ENCODE peak calls at places on chromosomes 6 and 20, in six cellular contexts. O, Q, T, W, E and D are unnamed samples.

GRCh38 chr6:34487536-34487935 is 21.7 kb downstream of the PACSIN1 start:
- DNase-seq in O (no peak), Q (no peak), T (no peak), W (no peak), E (no peak), D (no peak)

GRCh38 chr20:49795125-49795424 is 17.6 kb upstream of the SLC9A8 start:
- DNase-seq in O (no peak), Q (no peak), T (no peak), W (no peak), E (peak), D (no peak)

GRCh38 chr6:56540950-56541600 is 101.6 kb downstream of the DST start:
- DNase-seq in O (peak), Q (no peak), T (no peak), W (peak), E (no peak), D (no peak)

GRCh38 chr6:24458937-24459336 is 30.4 kb downstream of the GPLD1 start:
- DNase-seq in O (no peak), Q (no peak), T (peak), W (no peak), E (no peak), D (no peak)

GRCh38 chr20:31990958-31991705 is 19.1 kb upstream of the CCM2L start:
- DNase-seq in O (no peak), Q (no peak), T (no peak), W (no peak), E (no peak), D (no peak)

GRCh38 chr6:162198925-162199324 is 528.6 kb downstream of the PRKN start:
- DNase-seq in O (no peak), Q (no peak), T (no peak), W (peak), E (peak), D (no peak)

GRCh38 chr6:169839493-169839892 is 88.1 kb downstream of the ERMARD start:
- DNase-seq in O (no peak), Q (no peak), T (no peak), W (no peak), E (no peak), D (no peak)

GRCh38 chr20:50519036-50519780 is 9.0 kb downstream of the PTPN1 start:
- DNase-seq in O (no peak), Q (no peak), T (no peak), W (no peak), E (no peak), D (peak)

GRCh38 chr6:48765352-48765961 is 654.5 kb upstream of the PTCHD4 start:
- DNase-seq in O (peak), Q (no peak), T (peak), W (peak), E (peak), D (peak)

GRCh38 chr20:38127011-38127621 is 38.0 kb downstream of the TGM2 start:
- DNase-seq in O (peak), Q (no peak), T (peak), W (no peak), E (no peak), D (peak)

GRCh38 chr6:80872194-80872950 is 765.9 kb downstream of the BCKDHB start:
- DNase-seq in O (no peak), Q (no peak), T (no peak), W (no peak), E (no peak), D (no peak)

GRCh38 chr20:21322921-21323321 is 19.8 kb downstream of the XRN2 start:
- DNase-seq in O (no peak), Q (no peak), T (peak), W (no peak), E (peak), D (no peak)

GRCh38 chr20:25209400-25209799 is 13.9 kb downstream of the ENTPD6 start:
- DNase-seq in O (no peak), Q (no peak), T (no peak), W (no peak), E (no peak), D (no peak)

GRCh38 chr6:1362643-1363042 is 26.7 kb upstream of the FOXF2 start:
- DNase-seq in O (no peak), Q (no peak), T (no peak), W (no peak), E (no peak), D (no peak)
- H3K4me3 ChIP-seq in O (no peak), Q (no peak), T (no peak), W (no peak), E (no peak), D (no peak)

DNA sequence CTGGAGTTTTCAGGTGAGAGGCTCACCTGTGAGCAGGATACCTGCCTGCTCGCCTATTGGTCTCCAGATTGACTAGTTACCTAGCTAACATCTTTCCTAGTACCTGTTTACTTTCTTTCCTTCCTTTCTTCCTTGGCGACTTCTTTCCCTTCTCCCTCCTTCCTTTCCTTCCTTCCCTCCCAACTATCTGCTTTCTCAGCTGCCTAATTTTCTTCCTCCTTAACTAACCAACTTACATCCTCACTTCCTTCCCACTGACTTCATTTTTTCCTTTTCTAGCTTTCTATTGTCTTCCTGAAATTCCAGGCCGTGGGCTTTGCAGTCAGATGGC is 285 bp downstream of the SGK2 start:
- DNase-seq in O (no peak), Q (no peak), T (no peak), W (no peak), E (no peak), D (no peak)
- H3K9ac ChIP-seq in O (peak), Q (no peak), T (no peak), W (peak), E (no peak), D (peak)

GRCh38 chr6:111802720-111803119 is 70.5 kb downstream of the FYN start:
- DNase-seq in O (no peak), Q (no peak), T (no peak), W (no peak), E (no peak), D (no peak)

GRCh38 chr6:111798281-111798725 is 74.9 kb downstream of the FYN start:
- DNase-seq in O (peak), Q (no peak), T (no peak), W (peak), E (no peak), D (peak)

GRCh38 chr6:111800821-111801220 is 72.4 kb downstream of the FYN start:
- DNase-seq in O (peak), Q (no peak), T (no peak), W (no peak), E (no peak), D (no peak)

GRCh38 chr6:111799576-111800467 is 73.4 kb downstream of the FYN start:
- DNase-seq in O (no peak), Q (no peak), T (no peak), W (no peak), E (no peak), D (no peak)

GRCh38 chr6:111800468-111800760 is 72.8 kb downstream of the FYN start:
- DNase-seq in O (no peak), Q (no peak), T (no peak), W (no peak), E (no peak), D (no peak)
- H3K4me3 ChIP-seq in O (no peak), Q (no peak), T (no peak), W (no peak), E (no peak), D (no peak)

GRCh38 chr6:36029464-36029863 is 1.9 kb downstream of the MAPK14 start:
- DNase-seq in O (peak), Q (no peak), T (peak), W (peak), E (no peak), D (peak)
- H3K9ac ChIP-seq in O (peak), Q (peak), T (peak), W (peak), E (peak), D (peak)

GRCh38 chr6:27726620-27727023 is 185.6 kb downstream of the OR2B2 start:
- DNase-seq in O (peak), Q (no peak), T (peak), W (peak), E (peak), D (peak)
- H3K4me3 ChIP-seq in O (no peak), Q (no peak), T (no peak), W (no peak), E (no peak), D (no peak)

GRCh38 chr6:84773133-84773430 is 8.7 kb upstream of the TBX18 start:
- DNase-seq in O (no peak), Q (no peak), T (no peak), W (no peak), E (peak), D (no peak)

GRCh38 chr6:84774174-84775158 is 10.1 kb upstream of the TBX18 start:
- DNase-seq in O (no peak), Q (no peak), T (peak), W (no peak), E (peak), D (peak)

GRCh38 chr6:84771732-84772131 is 7.3 kb upstream of the TBX18 start:
- DNase-seq in O (no peak), Q (no peak), T (no peak), W (no peak), E (peak), D (no peak)

GRCh38 chr6:84773431-84774173 is 9.2 kb upstream of the TBX18 start:
- DNase-seq in O (no peak), Q (no peak), T (peak), W (no peak), E (peak), D (peak)

GRCh38 chr6:84772428-84773132 is 8.2 kb upstream of the TBX18 start:
- DNase-seq in O (no peak), Q (no peak), T (no peak), W (no peak), E (peak), D (no peak)
- H3K9ac ChIP-seq in O (no peak), Q (no peak), T (no peak), W (no peak), E (no peak), D (peak)

GRCh38 chr20:41314386-41314785 is 3.1 kb downstream of the ZHX3 start:
- DNase-seq in O (no peak), Q (no peak), T (no peak), W (no peak), E (no peak), D (no peak)

GRCh38 chr20:41318271-41318649 is 729 bp upstream of the ZHX3 start:
- DNase-seq in O (no peak), Q (no peak), T (no peak), W (peak), E (no peak), D (no peak)

GRCh38 chr20:41317536-41318270 is at the start of gene ZHX3:
- DNase-seq in O (peak), Q (peak), T (peak), W (peak), E (peak), D (peak)

GRCh38 chr20:41316009-41316408 is 1.5 kb downstream of the ZHX3 start:
- DNase-seq in O (no peak), Q (no peak), T (no peak), W (peak), E (no peak), D (peak)

DNA sequence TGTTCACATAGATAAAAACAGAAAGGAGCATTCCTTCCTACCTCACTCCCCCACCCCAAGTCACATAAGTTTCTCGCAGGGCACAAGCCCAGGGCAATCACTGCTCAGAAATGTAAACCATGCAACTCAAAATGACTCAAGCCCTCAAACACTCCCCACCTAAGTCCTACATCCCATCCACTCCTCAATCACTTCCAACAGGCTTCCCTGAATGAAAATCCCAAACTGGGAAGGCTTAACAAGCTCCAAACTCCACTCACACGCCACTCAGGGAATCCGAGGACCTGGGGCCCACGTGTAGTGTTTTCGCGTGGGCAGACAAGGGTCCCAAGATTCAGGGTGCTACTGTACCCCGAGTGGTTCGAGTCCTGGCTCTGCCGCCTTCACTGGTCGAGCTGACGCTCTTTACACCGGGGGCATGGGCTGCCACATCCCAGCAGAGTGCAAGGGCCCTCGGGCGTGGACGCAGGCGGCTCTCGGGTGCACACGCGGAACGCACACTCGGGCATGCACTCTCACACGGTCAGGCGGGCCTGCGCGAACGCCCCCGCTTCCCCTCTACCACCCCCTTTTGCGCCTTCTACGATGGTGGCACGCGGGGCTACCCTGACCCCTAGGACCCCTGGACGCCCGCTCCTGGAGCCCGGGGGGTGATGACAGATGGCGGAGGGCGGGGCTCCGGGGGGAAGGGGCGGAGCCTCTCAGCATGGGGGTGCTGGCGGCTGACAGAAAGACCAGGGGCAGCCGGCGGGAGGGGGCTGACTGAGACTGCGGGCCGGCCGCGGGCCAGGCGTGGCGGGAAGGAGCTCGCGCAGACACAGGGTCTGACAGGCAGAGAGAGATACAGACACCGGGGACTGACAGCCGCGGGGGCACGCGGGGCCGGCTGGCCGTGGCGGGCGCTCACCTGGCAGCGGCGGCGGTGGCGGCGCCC is 662 bp downstream of the ZHX3 start:
- DNase-seq in O (peak), Q (no peak), T (peak), W (peak), E (peak), D (peak)
- H3K4me3 ChIP-seq in O (peak), Q (peak), T (peak), W (peak), E (peak), D (peak)

DNA sequence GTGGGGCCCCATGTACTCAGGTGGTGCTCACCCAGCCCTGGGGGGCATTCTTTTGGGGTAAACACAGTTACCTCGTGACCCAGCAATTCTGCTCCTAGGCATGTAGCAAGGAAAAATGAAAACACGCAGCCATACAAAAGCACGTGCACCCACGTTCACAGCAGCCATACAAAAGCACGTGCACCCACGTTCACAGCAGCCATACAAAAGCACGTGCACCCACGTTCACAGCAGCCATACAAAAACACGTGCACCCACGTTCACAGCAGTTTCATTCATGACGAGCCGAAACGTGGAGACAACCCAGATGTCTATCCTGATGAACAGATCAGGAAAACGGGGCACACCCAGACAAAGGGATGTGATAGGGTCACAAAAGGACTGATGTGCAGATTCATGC is 57.1 kb downstream of the YTHDF1 start:
- DNase-seq in O (no peak), Q (no peak), T (no peak), W (no peak), E (no peak), D (no peak)
- H3K9ac ChIP-seq in O (no peak), Q (no peak), T (no peak), W (no peak), E (no peak), D (no peak)